ENCODE peak calls at places on chromosomes 16 and 17, in eight cellular contexts. L is SK-N-SH, D is mammary epithelial cell, U is H1, X is cardiac muscle cell, G is stomach, O is sigmoid colon, W is lung. A is an unnamed sample.

GRCh38 chr17:64095144-64095882 is 34.6 kb downstream of the ERN1 start:
- DNase-seq in D (peak), W (peak), X (no peak), L (no peak), O (no peak), G (peak), U (peak), A (no peak)

GRCh38 chr17:19386974-19387920 is at the start of gene MFAP4:
- DNase-seq in L (peak), O (peak), X (peak), G (no peak), D (no peak), W (no peak), U (no peak), A (peak)

GRCh38 chr17:36697907-36698526 is 96.6 kb downstream of the MRM1 start:
- DNase-seq in W (no peak), U (no peak), L (no peak), X (peak), G (no peak), O (no peak), D (no peak), A (no peak)

GRCh38 chr17:65677932-65678331 is 116.5 kb upstream of the AXIN2 start:
- DNase-seq in L (no peak), W (no peak), X (no peak), G (no peak), D (no peak), O (no peak), U (no peak), A (no peak)

GRCh38 chr17:27624555-27624954 is 6.4 kb upstream of the LGALS9 start:
- DNase-seq in X (no peak), G (no peak), U (no peak), W (no peak), O (no peak), L (no peak), D (no peak), A (no peak)

GRCh38 chr16:20175358-20175757 is 101.7 kb upstream of the GPR139 start:
- DNase-seq in U (peak), L (no peak), D (no peak), W (no peak), X (no peak), O (no peak), G (no peak), A (no peak)

GRCh38 chr17:49987681-49988441 is 7.2 kb downstream of the DLX3 start:
- DNase-seq in D (peak), W (no peak), U (no peak), O (no peak), L (peak), X (peak), G (no peak), A (no peak)

GRCh38 chr16:66928702-66929388 is 3.5 kb upstream of the RRAD start:
- DNase-seq in D (peak), O (no peak), X (peak), L (peak), U (peak), W (no peak), G (no peak), A (no peak)

GRCh38 chr17:64022631-64023063 is 2.2 kb upstream of the ICAM2 start:
- DNase-seq in G (no peak), X (no peak), O (peak), L (no peak), U (no peak), W (no peak), D (no peak), A (no peak)

GRCh38 chr17:80596760-80597608 is 52.3 kb downstream of the RPTOR start:
- DNase-seq in D (peak), W (no peak), G (no peak), U (no peak), L (no peak), O (no peak), X (no peak), A (no peak)

GRCh38 chr17:29066603-29067002 is 23.7 kb downstream of the PIPOX start:
- DNase-seq in L (no peak), G (no peak), D (no peak), U (no peak), W (no peak), O (no peak), X (no peak), A (no peak)

GRCh38 chr17:14298221-14298994 is 2.5 kb upstream of the HS3ST3B1 start:
- DNase-seq in G (no peak), W (peak), U (no peak), L (no peak), O (no peak), X (peak), D (no peak), A (no peak)

GRCh38 chr17:14296511-14296910 is 4.4 kb upstream of the HS3ST3B1 start:
- DNase-seq in O (no peak), X (no peak), U (no peak), D (no peak), L (no peak), W (peak), G (no peak), A (no peak)

GRCh38 chr17:14299261-14300093 is 1.4 kb upstream of the HS3ST3B1 start:
- DNase-seq in D (no peak), W (peak), G (peak), X (peak), L (no peak), O (peak), U (no peak), A (peak)

GRCh38 chr17:14295676-14296075 is 5.2 kb upstream of the HS3ST3B1 start:
- DNase-seq in O (no peak), G (no peak), D (no peak), L (no peak), U (no peak), W (no peak), X (no peak), A (no peak)

DNA sequence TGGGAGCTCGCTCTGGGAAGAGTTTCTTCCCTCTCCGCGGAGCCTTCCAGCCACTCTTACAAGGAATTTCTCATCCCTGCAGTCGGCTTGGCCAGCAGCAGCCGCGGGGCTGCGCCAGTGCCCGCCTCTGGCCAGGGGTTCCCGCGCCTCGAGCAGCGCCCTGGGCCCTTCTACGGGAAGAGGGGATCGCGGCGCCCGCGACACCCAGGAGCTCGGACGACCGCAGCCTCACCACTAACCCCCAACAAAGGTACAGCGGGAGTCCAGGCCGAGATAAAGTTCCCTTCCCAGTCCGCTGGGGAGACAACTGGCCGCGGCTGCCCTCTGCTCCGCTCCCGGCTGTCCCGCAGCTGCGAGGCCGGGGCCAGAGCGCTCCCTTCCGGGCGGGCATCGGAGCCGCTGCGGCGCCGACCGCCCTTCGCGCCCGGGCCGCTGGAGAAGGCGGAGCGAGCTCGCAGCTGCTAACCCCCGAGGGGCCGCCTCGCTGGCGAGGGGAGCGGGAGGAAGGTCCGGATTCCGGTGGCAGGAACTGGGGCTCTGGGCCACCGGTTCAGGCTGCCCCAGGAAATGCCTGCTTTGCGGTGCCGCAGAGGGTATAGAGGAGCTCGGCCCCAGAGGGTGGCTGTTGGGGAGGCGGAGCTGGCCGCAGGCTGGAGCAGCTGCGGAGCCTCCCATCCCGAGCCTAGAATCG is 3.6 kb upstream of the HS3ST3B1 start:
- DNase-seq in D (peak), L (peak), X (peak), W (peak), U (no peak), G (peak), O (no peak), A (peak)
- TF ChIP-seq CTCF in D (peak), L (peak), X (peak), W (no peak), U (peak), G (no peak), O (no peak), A (no peak)

DNA sequence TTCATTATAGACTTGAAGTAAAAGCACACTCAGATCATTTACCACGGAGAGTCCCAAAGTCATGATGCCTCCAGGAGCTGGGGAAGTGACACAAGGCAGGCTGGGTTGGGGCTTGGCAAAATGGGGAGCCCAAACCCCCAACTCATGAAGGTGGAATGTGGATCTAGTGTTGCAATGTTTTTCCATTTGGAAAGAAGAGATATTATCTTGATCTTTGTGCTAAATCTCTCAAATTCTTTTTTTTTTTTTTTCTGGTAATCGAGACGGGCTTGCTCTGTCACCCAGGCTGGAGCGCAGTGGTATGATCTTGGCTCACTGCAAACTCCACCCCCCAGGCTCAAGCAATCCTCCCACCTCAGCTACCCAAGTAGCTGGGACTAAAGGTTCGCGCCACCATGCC is 7.5 kb upstream of the KCNG4 start:
- DNase-seq in O (no peak), W (no peak), U (no peak), L (no peak), X (no peak), G (no peak), D (no peak), A (no peak)
- H3K27ac ChIP-seq in O (no peak), W (no peak), U (no peak), L (no peak), X (no peak), G (no peak), D (no peak), A (no peak)

DNA sequence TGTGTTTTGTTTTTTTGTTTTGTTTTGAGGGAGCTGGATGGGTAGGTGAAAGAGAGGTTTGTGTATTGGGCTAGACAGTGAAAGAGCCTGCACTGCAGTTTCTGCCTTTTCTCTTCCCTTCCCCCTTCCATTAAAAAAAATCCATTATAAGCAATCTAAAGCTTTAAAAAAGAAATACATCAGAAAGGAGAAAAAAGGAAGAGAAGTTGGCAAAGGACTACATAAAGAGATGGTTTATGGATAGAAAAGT is 10.7 kb upstream of the EEF2K start:
- DNase-seq in W (no peak), U (no peak), D (no peak), O (no peak), X (no peak), L (no peak), G (no peak), A (no peak)
- H3K4me3 ChIP-seq in W (no peak), U (no peak), D (no peak), O (no peak), X (no peak), L (no peak), G (peak), A (no peak)

DNA sequence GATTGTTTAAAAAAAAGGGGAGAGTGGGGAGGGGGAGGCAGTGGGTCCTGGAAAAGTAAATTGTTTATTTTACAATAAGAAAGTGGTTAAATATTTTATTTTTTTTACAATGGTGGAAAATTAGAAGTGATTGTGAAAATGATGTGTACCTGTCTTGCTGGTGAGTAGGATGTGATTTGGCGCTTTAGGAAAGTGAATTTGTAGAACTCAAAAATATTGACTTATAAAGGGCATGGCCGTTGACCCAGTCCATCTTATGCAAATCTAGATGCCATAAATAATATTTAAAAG is 10.2 kb upstream of the CES1 start:
- DNase-seq in D (no peak), X (no peak), U (no peak), O (no peak), G (no peak), W (no peak), L (no peak), A (no peak)
- TF ChIP-seq CTCF in D (no peak), X (no peak), U (no peak), O (peak), G (no peak), W (no peak), L (no peak), A (no peak)

GRCh38 chr16:70756071-70756470 is 44.9 kb downstream of the VAC14 start:
- DNase-seq in G (no peak), U (no peak), X (no peak), D (no peak), W (no peak), O (no peak), L (no peak), A (no peak)
- H3K27ac ChIP-seq in G (no peak), U (no peak), X (no peak), D (no peak), W (no peak), O (no peak), L (no peak), A (no peak)

DNA sequence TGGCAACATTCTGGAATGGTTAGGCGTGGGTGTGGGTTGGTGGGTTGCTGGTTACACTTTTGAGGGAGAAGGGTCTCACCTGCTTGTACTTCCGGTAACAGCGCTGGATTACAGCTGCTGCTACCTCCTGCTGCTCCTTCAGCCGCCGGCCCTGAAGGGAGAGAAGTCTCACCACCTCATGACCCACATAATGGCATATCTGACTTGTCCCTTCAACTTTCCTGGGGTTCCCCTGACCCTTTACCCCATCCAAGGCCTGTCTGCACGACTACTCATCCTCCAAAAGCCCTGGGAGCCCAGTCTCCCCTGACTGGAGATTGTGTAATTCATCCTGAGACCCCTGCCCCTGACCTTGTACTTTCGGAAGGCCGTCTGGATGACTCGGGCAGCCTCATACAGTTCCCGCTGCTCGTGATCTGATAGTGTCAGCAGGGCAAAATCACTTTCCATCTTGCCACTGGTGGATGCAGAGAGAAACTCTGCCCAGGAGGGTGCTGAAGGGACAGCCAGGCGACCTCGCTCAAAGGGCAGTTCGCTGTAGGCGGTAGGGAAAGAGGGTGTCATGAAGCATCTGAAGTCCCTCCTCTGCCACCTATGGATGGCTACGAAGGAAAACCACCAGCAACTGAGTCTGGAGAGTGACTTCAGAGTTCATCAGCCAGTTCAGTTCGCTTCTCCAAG is 2.1 kb upstream of the SPAG7 start:
- DNase-seq in G (no peak), D (no peak), W (no peak), U (no peak), L (no peak), X (peak), O (peak), A (no peak)
- H3K4me3 ChIP-seq in G (no peak), D (no peak), W (no peak), U (peak), L (peak), X (no peak), O (no peak), A (no peak)

GRCh38 chr17:17172990-17173389 is 33.1 kb downstream of the PLD6 start:
- DNase-seq in L (no peak), G (no peak), D (no peak), O (no peak), X (no peak), W (no peak), U (no peak), A (no peak)

GRCh38 chr17:17170346-17170976 is 35.7 kb downstream of the PLD6 start:
- DNase-seq in U (no peak), X (peak), O (no peak), G (no peak), L (no peak), D (peak), W (peak), A (no peak)

GRCh38 chr17:17171186-17171585 is 34.9 kb downstream of the PLD6 start:
- DNase-seq in L (no peak), D (no peak), O (no peak), G (no peak), X (no peak), U (no peak), W (no peak), A (no peak)

GRCh38 chr17:17173921-17174320 is 32.2 kb downstream of the PLD6 start:
- DNase-seq in G (no peak), W (no peak), D (no peak), L (no peak), X (no peak), O (no peak), U (no peak), A (no peak)

GRCh38 chr17:17171991-17172939 is 33.9 kb downstream of the PLD6 start:
- DNase-seq in D (no peak), W (no peak), U (no peak), X (no peak), G (no peak), O (no peak), L (no peak), A (peak)
- TF ChIP-seq CTCF in D (peak), W (no peak), U (no peak), X (no peak), G (no peak), O (no peak), L (no peak), A (no peak)

DNA sequence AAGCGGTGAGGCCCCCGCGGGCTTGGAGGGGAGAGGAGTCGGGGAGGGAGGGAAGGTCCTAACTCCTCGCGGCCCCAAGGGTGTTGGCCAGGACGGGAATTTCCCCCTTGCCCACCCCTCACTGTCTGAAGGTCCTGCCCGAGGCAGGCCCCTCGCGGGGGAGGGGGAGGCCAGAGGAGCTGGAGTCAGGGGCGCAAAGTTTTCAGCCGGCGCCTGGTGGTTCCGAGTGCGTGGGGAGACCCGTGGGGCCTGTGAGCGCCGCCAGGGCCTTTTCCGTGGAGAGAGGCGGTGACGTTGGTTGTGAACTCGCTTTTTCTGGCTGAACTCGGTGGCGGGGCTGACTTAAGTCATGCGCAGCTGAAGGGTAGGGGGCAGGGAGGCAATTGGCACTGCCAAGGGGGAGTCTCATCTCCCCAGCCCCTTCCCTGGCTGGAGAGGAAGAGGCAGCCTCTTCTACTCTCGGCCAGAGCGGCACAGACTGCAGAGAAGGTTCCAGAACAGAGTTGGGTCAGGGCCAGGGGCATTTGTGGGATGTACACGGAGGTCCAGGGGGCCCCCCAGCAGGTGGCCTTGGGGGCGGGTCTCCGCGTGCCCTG is 1.5 kb downstream of the CACNA1H start:
- DNase-seq in U (no peak), G (no peak), L (no peak), O (peak), W (no peak), X (no peak), D (no peak), A (no peak)
- H3K27ac ChIP-seq in U (no peak), G (peak), L (no peak), O (peak), W (peak), X (no peak), D (no peak), A (peak)

GRCh38 chr16:31010539-31010938 is at the start of gene STX1B:
- DNase-seq in L (peak), O (no peak), G (no peak), U (no peak), W (no peak), D (no peak), X (peak), A (no peak)
- H3K4me3 ChIP-seq in L (peak), O (no peak), G (no peak), U (peak), W (no peak), D (no peak), X (peak), A (no peak)

DNA sequence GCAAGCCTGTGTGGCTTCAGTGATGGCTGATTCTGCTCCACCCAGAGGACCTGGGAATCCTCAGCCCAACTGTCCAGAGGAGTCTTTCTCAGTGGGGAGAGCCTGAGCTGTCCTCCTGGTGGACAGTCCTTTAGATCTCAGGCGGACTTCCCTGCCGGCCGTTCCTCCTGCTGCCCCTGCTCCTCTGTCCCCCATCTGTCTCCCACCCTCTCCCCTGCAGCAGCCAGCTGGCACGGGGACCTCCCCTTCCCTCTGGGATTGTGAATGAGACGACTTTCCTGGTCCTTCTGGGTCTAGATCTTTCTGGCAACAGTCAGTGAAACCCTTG is 279.7 kb downstream of the SEC14L1 start:
- DNase-seq in D (no peak), G (no peak), O (no peak), U (no peak), W (no peak), X (no peak), L (peak), A (no peak)
- TF ChIP-seq CTCF in D (peak), G (no peak), O (peak), U (no peak), W (no peak), X (peak), L (peak), A (no peak)

A was measured in uterus.